ENCODE peak calls at places on chromosomes 3 and 15, in six cellular contexts. One of them, this sample, is unnamed.

GRCh38 chr3:134342269-134342668 is 32.0 kb downstream of the AMOTL2 start:
- DNase-seq in cardiac fibroblast: no peak
- DNase-seq in NCI-H2171 treated with DMSO at 0.1 percent for 48 hours: peak
- DNase-seq in brain microvascular endothelial cell: no peak
- DNase-seq in activated T-cell treated with anti-CD3 and anti-CD28 coated beads, Interleukin-2, amount 50 U/mL, for 1 hour: no peak
- DNase-seq in globus pallidus: no peak
- DNase-seq in this sample: no peak

GRCh38 chr15:47473857-47474256 is 243.4 kb upstream of the SEMA6D start:
- DNase-seq in cardiac fibroblast: no peak
- DNase-seq in NCI-H2171 treated with DMSO at 0.1 percent for 48 hours: no peak
- DNase-seq in brain microvascular endothelial cell: no peak
- DNase-seq in activated T-cell treated with anti-CD3 and anti-CD28 coated beads, Interleukin-2, amount 50 U/mL, for 1 hour: no peak
- DNase-seq in globus pallidus: peak
- DNase-seq in this sample: no peak

GRCh38 chr3:24259901-24260512 is 234.6 kb downstream of the THRB start:
- DNase-seq in cardiac fibroblast: peak
- DNase-seq in NCI-H2171 treated with DMSO at 0.1 percent for 48 hours: no peak
- DNase-seq in brain microvascular endothelial cell: peak
- DNase-seq in activated T-cell treated with anti-CD3 and anti-CD28 coated beads, Interleukin-2, amount 50 U/mL, for 1 hour: no peak
- DNase-seq in globus pallidus: no peak
- DNase-seq in this sample: no peak

GRCh38 chr15:32091505-32092380 is 61.4 kb downstream of the CHRNA7 start:
- DNase-seq in cardiac fibroblast: no peak
- DNase-seq in NCI-H2171 treated with DMSO at 0.1 percent for 48 hours: no peak
- DNase-seq in brain microvascular endothelial cell: no peak
- DNase-seq in activated T-cell treated with anti-CD3 and anti-CD28 coated beads, Interleukin-2, amount 50 U/mL, for 1 hour: no peak
- DNase-seq in globus pallidus: no peak
- DNase-seq in this sample: no peak

GRCh38 chr15:42465520-42466259 is 25.3 kb downstream of the ZNF106 start:
- DNase-seq in cardiac fibroblast: no peak
- DNase-seq in NCI-H2171 treated with DMSO at 0.1 percent for 48 hours: no peak
- DNase-seq in brain microvascular endothelial cell: no peak
- DNase-seq in activated T-cell treated with anti-CD3 and anti-CD28 coated beads, Interleukin-2, amount 50 U/mL, for 1 hour: no peak
- DNase-seq in globus pallidus: no peak
- DNase-seq in this sample: no peak

GRCh38 chr3:181264491-181264890 is 275.0 kb upstream of the DNAJC19 start:
- DNase-seq in cardiac fibroblast: no peak
- DNase-seq in NCI-H2171 treated with DMSO at 0.1 percent for 48 hours: no peak
- DNase-seq in brain microvascular endothelial cell: no peak
- DNase-seq in activated T-cell treated with anti-CD3 and anti-CD28 coated beads, Interleukin-2, amount 50 U/mL, for 1 hour: no peak
- DNase-seq in globus pallidus: no peak
- DNase-seq in this sample: no peak

GRCh38 chr3:186414735-186415419 is 52.8 kb upstream of the DGKG start:
- DNase-seq in cardiac fibroblast: peak
- DNase-seq in NCI-H2171 treated with DMSO at 0.1 percent for 48 hours: no peak
- DNase-seq in brain microvascular endothelial cell: peak
- DNase-seq in activated T-cell treated with anti-CD3 and anti-CD28 coated beads, Interleukin-2, amount 50 U/mL, for 1 hour: no peak
- DNase-seq in globus pallidus: no peak
- DNase-seq in this sample: no peak

GRCh38 chr15:25903024-25903581 is 40.0 kb upstream of the ATP10A start:
- DNase-seq in cardiac fibroblast: peak
- DNase-seq in NCI-H2171 treated with DMSO at 0.1 percent for 48 hours: no peak
- DNase-seq in brain microvascular endothelial cell: no peak
- DNase-seq in activated T-cell treated with anti-CD3 and anti-CD28 coated beads, Interleukin-2, amount 50 U/mL, for 1 hour: no peak
- DNase-seq in globus pallidus: no peak
- DNase-seq in this sample: no peak

This sample was measured in smooth muscle cell of the brain vasculature.